ENCODE peak calls at places on chromosome 1, in nine cellular contexts. One of them, this sample, is unnamed. For H3K4me1, the result is how much of the 10 kb centered on the place peaks cover.

GRCh38 chr1:48492392-48492791 is 20.4 kb upstream of the SPATA6 start:
- DNase-seq in transverse colon: peak
- DNase-seq in K562: no peak
- DNase-seq in HCT116: no peak
- DNase-seq in breast epithelium: no peak
- DNase-seq in vagina: no peak
- DNase-seq in suprapubic skin: no peak
- DNase-seq in GM23338: no peak
- DNase-seq in H1: no peak
- DNase-seq in this sample: no peak

GRCh38 chr1:209652873-209653401 is 712 bp upstream of the LAMB3 start:
- DNase-seq in GM23338: peak
- DNase-seq in H1: peak
- DNase-seq in breast epithelium: peak
- DNase-seq in suprapubic skin: peak
- DNase-seq in K562: peak
- DNase-seq in transverse colon: peak
- DNase-seq in vagina: no peak
- DNase-seq in HCT116: peak
- DNase-seq in this sample: peak

GRCh38 chr1:147243228-147243685 is 773 bp downstream of the CHD1L start:
- DNase-seq in suprapubic skin: no peak
- DNase-seq in K562: no peak
- DNase-seq in vagina: no peak
- DNase-seq in H1: no peak
- DNase-seq in GM23338: peak
- DNase-seq in breast epithelium: no peak
- DNase-seq in transverse colon: peak
- DNase-seq in HCT116: no peak
- DNase-seq in this sample: no peak

GRCh38 chr1:212288614-212289013 is 3.4 kb downstream of the PPP2R5A start:
- DNase-seq in K562: no peak
- DNase-seq in breast epithelium: no peak
- DNase-seq in suprapubic skin: no peak
- DNase-seq in H1: no peak
- DNase-seq in HCT116: no peak
- DNase-seq in GM23338: no peak
- DNase-seq in transverse colon: no peak
- DNase-seq in vagina: no peak
- DNase-seq in this sample: no peak

GRCh38 chr1:12369258-12369657 is 139.4 kb downstream of the VPS13D start:
- DNase-seq in K562: no peak
- DNase-seq in vagina: peak
- DNase-seq in breast epithelium: no peak
- DNase-seq in GM23338: no peak
- DNase-seq in suprapubic skin: no peak
- DNase-seq in transverse colon: no peak
- DNase-seq in H1: no peak
- DNase-seq in HCT116: no peak
- DNase-seq in this sample: no peak

GRCh38 chr1:172588296-172589291 is 55.6 kb downstream of the SUCO start:
- DNase-seq in HCT116: peak
- DNase-seq in H1: no peak
- DNase-seq in K562: peak
- DNase-seq in suprapubic skin: no peak
- DNase-seq in breast epithelium: no peak
- DNase-seq in vagina: no peak
- DNase-seq in GM23338: no peak
- DNase-seq in transverse colon: no peak
- DNase-seq in this sample: no peak

GRCh38 chr1:6385673-6386191 is 7.8 kb downstream of the ACOT7 start:
- DNase-seq in H1: peak
- DNase-seq in K562: peak
- DNase-seq in HCT116: peak
- DNase-seq in suprapubic skin: no peak
- DNase-seq in GM23338: peak
- DNase-seq in transverse colon: peak
- DNase-seq in vagina: no peak
- DNase-seq in breast epithelium: peak
- DNase-seq in this sample: peak

GRCh38 chr1:222829868-222830267 is 15.0 kb downstream of the DISP1 start:
- DNase-seq in GM23338: no peak
- DNase-seq in suprapubic skin: no peak
- DNase-seq in HCT116: no peak
- DNase-seq in K562: no peak
- DNase-seq in vagina: no peak
- DNase-seq in transverse colon: no peak
- DNase-seq in breast epithelium: no peak
- DNase-seq in H1: no peak
- DNase-seq in this sample: no peak

GRCh38 chr1:178470411-178470960 is 26.3 kb downstream of the CLEC20A start:
- DNase-seq in breast epithelium: no peak
- DNase-seq in HCT116: no peak
- DNase-seq in suprapubic skin: no peak
- DNase-seq in H1: no peak
- DNase-seq in K562: no peak
- DNase-seq in GM23338: no peak
- DNase-seq in vagina: no peak
- DNase-seq in transverse colon: peak
- DNase-seq in this sample: no peak

GRCh38 chr1:198604973-198605372 is 33.9 kb upstream of the PTPRC start:
- DNase-seq in H1: no peak
- DNase-seq in breast epithelium: no peak
- DNase-seq in GM23338: no peak
- DNase-seq in HCT116: no peak
- DNase-seq in K562: no peak
- DNase-seq in transverse colon: no peak
- DNase-seq in vagina: no peak
- DNase-seq in suprapubic skin: no peak
- DNase-seq in this sample: no peak

DNA sequence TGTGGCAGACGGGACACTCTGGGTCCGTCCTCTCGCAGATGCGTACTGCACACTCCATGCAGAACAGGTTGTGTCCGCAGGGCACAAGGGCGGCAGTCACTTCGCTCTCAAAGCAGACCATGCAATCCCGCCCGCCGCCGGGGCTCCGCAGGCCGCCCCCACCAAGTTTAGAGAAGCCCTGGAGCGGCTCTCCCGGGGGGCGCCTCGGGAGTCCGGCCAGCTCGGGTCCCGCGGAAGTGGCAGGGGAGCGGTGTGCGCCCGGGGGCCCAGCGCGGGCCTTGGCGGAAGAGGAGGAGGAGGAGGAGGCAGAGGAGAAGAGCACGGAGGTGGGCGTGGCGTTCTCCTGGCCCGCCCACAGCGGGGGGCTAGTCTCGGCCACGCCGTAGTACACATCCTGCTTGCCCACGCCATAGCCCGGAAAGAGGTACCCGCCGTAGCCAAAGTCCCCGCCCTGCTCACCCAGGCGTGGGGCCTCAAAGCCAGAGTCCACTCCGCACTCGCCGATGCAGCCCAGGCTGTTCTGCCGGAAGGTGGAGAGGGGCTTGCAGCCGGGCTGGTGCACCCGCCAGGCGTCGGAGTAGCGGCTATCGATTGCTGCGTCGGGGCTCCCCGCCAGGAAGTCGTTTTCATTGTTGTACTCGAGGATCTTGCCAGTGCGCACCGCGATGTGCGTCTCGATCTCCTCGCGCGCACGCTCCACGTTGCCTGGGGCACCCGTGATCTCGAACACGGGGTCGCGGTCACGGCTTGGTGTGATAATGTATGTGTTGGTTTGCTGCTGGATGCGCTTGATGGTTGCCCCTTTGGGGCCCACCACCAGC is 5.4 kb downstream of the MEX3A start:
- DNase-seq in HCT116: no peak
- DNase-seq in vagina: no peak
- DNase-seq in GM23338: peak
- DNase-seq in suprapubic skin: no peak
- DNase-seq in breast epithelium: no peak
- DNase-seq in H1: peak
- DNase-seq in K562: no peak
- DNase-seq in transverse colon: peak
- DNase-seq in this sample: no peak
- H3K4me3 ChIP-seq in HCT116: no peak
- H3K4me3 ChIP-seq in vagina: peak
- H3K4me3 ChIP-seq in GM23338: peak
- H3K4me3 ChIP-seq in suprapubic skin: peak
- H3K4me3 ChIP-seq in breast epithelium: peak
- H3K4me3 ChIP-seq in H1: peak
- H3K4me3 ChIP-seq in K562: no peak
- H3K4me3 ChIP-seq in transverse colon: peak
- H3K4me3 ChIP-seq in this sample: peak

GRCh38 chr1:21324368-21325137 is 34.3 kb upstream of the ECE1 start:
- DNase-seq in HCT116: peak
- DNase-seq in GM23338: no peak
- DNase-seq in K562: peak
- DNase-seq in vagina: peak
- DNase-seq in H1: no peak
- DNase-seq in transverse colon: peak
- DNase-seq in breast epithelium: peak
- DNase-seq in suprapubic skin: peak
- DNase-seq in this sample: peak
- H3K4me1 ChIP-seq in HCT116: half or more
- H3K4me1 ChIP-seq in GM23338: half or more
- H3K4me1 ChIP-seq in K562: under half
- H3K4me1 ChIP-seq in vagina: half or more
- H3K4me1 ChIP-seq in H1: half or more
- H3K4me1 ChIP-seq in transverse colon: half or more
- H3K4me1 ChIP-seq in breast epithelium: under half
- H3K4me1 ChIP-seq in suprapubic skin: half or more
- H3K4me1 ChIP-seq in this sample: under half

DNA sequence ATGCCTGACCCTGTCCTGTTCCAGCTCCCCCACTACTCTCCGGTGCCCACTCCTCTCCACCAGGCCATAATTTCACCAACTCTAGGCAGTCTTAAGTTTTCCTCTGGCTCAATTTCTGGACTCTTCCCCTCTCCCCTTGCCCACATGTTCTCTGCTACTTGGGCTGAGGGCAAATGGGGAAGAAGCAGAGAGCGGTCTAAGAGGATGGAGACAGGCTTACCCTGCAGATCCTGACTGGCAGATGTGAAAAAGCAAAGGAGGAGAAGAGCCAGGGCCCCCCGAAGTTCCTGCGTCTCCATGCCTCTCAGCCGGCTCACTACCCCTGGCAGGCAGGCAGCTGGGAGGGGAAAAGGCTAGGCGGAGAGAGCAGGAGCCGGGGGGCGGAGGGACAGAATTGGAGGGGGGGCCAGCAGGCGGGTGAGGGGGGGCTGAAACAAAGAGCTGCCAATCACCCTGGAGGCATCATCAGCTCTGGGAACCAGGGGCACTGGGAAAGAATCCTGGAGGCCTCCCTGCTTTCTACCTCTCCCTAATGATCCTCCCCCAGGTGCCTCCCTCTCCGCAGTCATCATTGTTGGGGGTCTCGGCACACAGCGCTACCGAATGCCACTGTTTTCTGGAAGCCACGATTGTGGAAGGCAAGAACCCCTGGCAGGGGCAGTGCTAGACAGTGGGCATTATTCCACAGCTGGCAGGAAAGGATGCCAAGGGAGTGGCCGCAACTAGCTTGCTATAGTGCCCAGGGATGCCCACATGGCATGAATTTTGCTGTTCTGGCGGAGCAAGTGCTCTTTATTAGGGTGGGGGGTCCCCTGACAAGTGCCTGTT is at the start of gene THBS3:
- DNase-seq in vagina: no peak
- DNase-seq in H1: peak
- DNase-seq in GM23338: peak
- DNase-seq in HCT116: no peak
- DNase-seq in suprapubic skin: no peak
- DNase-seq in K562: peak
- DNase-seq in transverse colon: no peak
- DNase-seq in breast epithelium: no peak
- DNase-seq in this sample: no peak
- TF ChIP-seq POLR2AphosphoS5 in vagina: no peak
- TF ChIP-seq POLR2AphosphoS5 in H1: peak
- TF ChIP-seq POLR2AphosphoS5 in GM23338: no peak
- TF ChIP-seq POLR2AphosphoS5 in HCT116: no peak
- TF ChIP-seq POLR2AphosphoS5 in suprapubic skin: no peak
- TF ChIP-seq POLR2AphosphoS5 in K562: no peak
- TF ChIP-seq POLR2AphosphoS5 in transverse colon: no peak
- TF ChIP-seq POLR2AphosphoS5 in breast epithelium: no peak
- TF ChIP-seq POLR2AphosphoS5 in this sample: no peak

GRCh38 chr1:182601416-182601786 is 2.8 kb downstream of the RGS16 start:
- DNase-seq in H1: peak
- DNase-seq in breast epithelium: peak
- DNase-seq in HCT116: peak
- DNase-seq in vagina: no peak
- DNase-seq in K562: peak
- DNase-seq in GM23338: peak
- DNase-seq in suprapubic skin: no peak
- DNase-seq in transverse colon: peak
- DNase-seq in this sample: peak
- H3K4me3 ChIP-seq in H1: no peak
- H3K4me3 ChIP-seq in breast epithelium: peak
- H3K4me3 ChIP-seq in HCT116: no peak
- H3K4me3 ChIP-seq in vagina: no peak
- H3K4me3 ChIP-seq in K562: no peak
- H3K4me3 ChIP-seq in GM23338: peak
- H3K4me3 ChIP-seq in suprapubic skin: no peak
- H3K4me3 ChIP-seq in transverse colon: no peak
- H3K4me3 ChIP-seq in this sample: no peak

DNA sequence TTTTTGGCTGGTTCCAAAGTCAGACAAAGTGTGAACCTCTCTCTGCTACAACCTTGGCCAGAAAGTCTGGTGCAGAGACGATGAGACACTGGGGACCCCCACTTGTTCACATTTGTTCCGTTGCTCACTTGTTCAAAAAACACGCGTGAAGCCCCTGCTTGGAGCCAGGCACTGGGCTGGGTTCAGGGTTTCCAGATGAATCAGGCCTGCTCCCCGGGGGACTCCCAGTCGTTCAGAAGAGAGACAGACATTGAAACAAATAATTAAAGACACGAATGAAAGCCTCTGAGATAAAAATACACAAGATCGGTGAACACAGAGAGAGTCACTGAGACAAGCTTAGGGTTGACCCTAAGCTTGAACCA is 101.5 kb upstream of the RUNX3 start:
- DNase-seq in breast epithelium: no peak
- DNase-seq in GM23338: no peak
- DNase-seq in H1: no peak
- DNase-seq in transverse colon: no peak
- DNase-seq in HCT116: no peak
- DNase-seq in suprapubic skin: no peak
- DNase-seq in vagina: no peak
- DNase-seq in K562: no peak
- DNase-seq in this sample: no peak
- H3K4me1 ChIP-seq in breast epithelium: under half
- H3K4me1 ChIP-seq in GM23338: under half
- H3K4me1 ChIP-seq in H1: under half
- H3K4me1 ChIP-seq in transverse colon: under half
- H3K4me1 ChIP-seq in HCT116: under half
- H3K4me1 ChIP-seq in suprapubic skin: under half
- H3K4me1 ChIP-seq in vagina: under half
- H3K4me1 ChIP-seq in K562: under half
- H3K4me1 ChIP-seq in this sample: under half